ENCODE peak calls at places on chromosomes 1 and 21, in eight cellular contexts. L, H, E, W, R, K, M and A are unnamed samples.

GRCh38 chr1:9537863-9538668 is 1.2 kb upstream of the SLC25A33 start:
- DNase-seq in L (peak), H (no peak), E (no peak), W (no peak), R (no peak), K (peak), M (no peak), A (no peak)

GRCh38 chr1:75796376-75797272 is at the start of gene MSH4:
- DNase-seq in L (no peak), H (no peak), E (peak), W (no peak), R (no peak), K (no peak), M (no peak), A (no peak)

GRCh38 chr1:11176081-11176706 is 13.0 kb upstream of the ANGPTL7 start:
- DNase-seq in L (no peak), H (no peak), E (no peak), W (no peak), R (no peak), K (no peak), M (no peak), A (no peak)

GRCh38 chr1:117286562-117286961 is 75.8 kb upstream of the VTCN1 start:
- DNase-seq in L (no peak), H (no peak), E (no peak), W (no peak), R (no peak), K (no peak), M (no peak), A (no peak)

GRCh38 chr1:2528966-2529750 is 905 bp downstream of the HES5 start:
- DNase-seq in L (no peak), H (no peak), E (peak), W (no peak), R (no peak), K (peak), M (no peak), A (no peak)

GRCh38 chr1:167094690-167095089 is 815 bp downstream of the STYXL2 start:
- DNase-seq in L (no peak), H (no peak), E (no peak), W (no peak), R (no peak), K (no peak), M (no peak), A (no peak)

GRCh38 chr1:100866041-100866900 is 28.4 kb downstream of the EXTL2 start:
- DNase-seq in L (peak), H (no peak), E (peak), W (no peak), R (no peak), K (peak), M (no peak), A (no peak)

GRCh38 chr21:42939581-42940413 is 14.4 kb upstream of the ERVH48-1 start:
- DNase-seq in L (peak), H (peak), E (peak), W (no peak), R (peak), K (peak), M (peak), A (no peak)

GRCh38 chr1:16215882-16216753 is 3.7 kb upstream of the ARHGEF19 start:
- DNase-seq in L (peak), H (peak), E (peak), W (no peak), R (peak), K (peak), M (peak), A (peak)

GRCh38 chr1:3113741-3114056 is 44.7 kb downstream of the PRDM16 start:
- DNase-seq in L (no peak), H (no peak), E (no peak), W (no peak), R (no peak), K (no peak), M (no peak), A (no peak)

GRCh38 chr1:43214465-43215444 is 42.6 kb downstream of the CFAP57 start:
- DNase-seq in L (no peak), H (no peak), E (no peak), W (no peak), R (no peak), K (no peak), M (no peak), A (no peak)

GRCh38 chr21:33042812-33043211 is 17.1 kb downstream of the OLIG2 start:
- DNase-seq in L (peak), H (no peak), E (no peak), W (no peak), R (peak), K (no peak), M (no peak), A (no peak)

GRCh38 chr1:231991231-231991630 is 364.6 kb downstream of the DISC1 start:
- DNase-seq in L (no peak), H (no peak), E (no peak), W (no peak), R (no peak), K (peak), M (no peak), A (no peak)

GRCh38 chr1:10903826-10904225 is 107.4 kb upstream of the CASZ1 start:
- DNase-seq in L (no peak), H (no peak), E (peak), W (no peak), R (no peak), K (no peak), M (no peak), A (no peak)

GRCh38 chr1:210373878-210374599 is 45.3 kb downstream of the HHAT start:
- DNase-seq in L (peak), H (no peak), E (peak), W (peak), R (peak), K (peak), M (no peak), A (no peak)

GRCh38 chr1:44040418-44040817 is 9.2 kb upstream of the SLC6A9 start:
- DNase-seq in L (no peak), H (no peak), E (peak), W (no peak), R (no peak), K (no peak), M (no peak), A (no peak)

GRCh38 chr1:233520510-233521191 is 93.3 kb upstream of the KCNK1 start:
- DNase-seq in L (peak), H (no peak), E (no peak), W (no peak), R (no peak), K (peak), M (no peak), A (no peak)